ENCODE peak calls at places on chromosome 14, in nine cellular contexts. X, P, U, Y, A, D, C, K and V are unnamed samples.
A peak's percentile ranks its signal among the peaks of the same experiment; 100 is the strongest.

GRCh38 chr14:56002876-56003625 is 115.2 kb upstream of the PELI2 start:
- DNase-seq in X (no peak), P (no peak), U (no peak), Y (no peak), A (no peak), D (no peak), C (peak; percentile 29), K (peak; percentile 27), V (no peak)

GRCh38 chr14:101222362-101223090 is 319.0 kb upstream of the RTL1 start:
- DNase-seq in X (no peak), P (no peak), U (no peak), Y (no peak), A (no peak), D (peak; percentile 66), C (peak; percentile 36), K (peak; percentile 3), V (no peak)

GRCh38 chr14:63901434-63902085 is 48.8 kb downstream of the SYNE2 start:
- DNase-seq in X (peak; percentile 60), P (no peak), U (peak; percentile 91), Y (no peak), A (no peak), D (no peak), C (no peak), K (no peak), V (peak; percentile 90)

GRCh38 chr14:87231336-87232026 is 761.5 kb downstream of the GALC start:
- DNase-seq in X (no peak), P (no peak), U (no peak), Y (no peak), A (no peak), D (no peak), C (no peak), K (no peak), V (peak; percentile 50)

GRCh38 chr14:91453744-91454143 is 36.1 kb upstream of the CCDC88C start:
- DNase-seq in X (no peak), P (no peak), U (no peak), Y (no peak), A (no peak), D (no peak), C (no peak), K (no peak), V (no peak)

GRCh38 chr14:88170333-88170732 is 152.7 kb downstream of the KCNK10 start:
- DNase-seq in X (no peak), P (no peak), U (no peak), Y (no peak), A (no peak), D (no peak), C (no peak), K (no peak), V (no peak)

GRCh38 chr14:94571950-94572349 is 9.3 kb upstream of the SERPINA5 start:
- DNase-seq in X (peak; percentile 23), P (no peak), U (peak; percentile 52), Y (no peak), A (no peak), D (no peak), C (no peak), K (no peak), V (peak; percentile 14)

GRCh38 chr14:53715390-53715730 is 241.3 kb downstream of the BMP4 start:
- DNase-seq in X (peak; percentile 28), P (no peak), U (peak; percentile 69), Y (no peak), A (no peak), D (no peak), C (no peak), K (no peak), V (peak; percentile 70)

GRCh38 chr14:72516936-72517408 is 376.9 kb downstream of the DPF3 start:
- DNase-seq in X (peak; percentile 91), P (peak; percentile 57), U (peak; percentile 87), Y (no peak), A (peak; percentile 72), D (peak; percentile 85), C (peak; percentile 78), K (peak; percentile 70), V (peak; percentile 77)

GRCh38 chr14:93655078-93655750 is 133.1 kb downstream of the PRIMA1 start:
- DNase-seq in X (peak; percentile 35), P (no peak), U (peak; percentile 65), Y (no peak), A (peak; percentile 49), D (no peak), C (peak; percentile 94), K (no peak), V (peak; percentile 44)

GRCh38 chr14:50055461-50056228 is 60.7 kb downstream of the VCPKMT start:
- DNase-seq in X (no peak), P (no peak), U (no peak), Y (no peak), A (no peak), D (no peak), C (peak; percentile 10), K (no peak), V (no peak)

GRCh38 chr14:50057331-50057730 is 59.0 kb downstream of the VCPKMT start:
- DNase-seq in X (no peak), P (no peak), U (no peak), Y (no peak), A (no peak), D (no peak), C (no peak), K (no peak), V (no peak)

GRCh38 chr14:50058112-50058511 is 58.3 kb downstream of the VCPKMT start:
- DNase-seq in X (no peak), P (no peak), U (no peak), Y (no peak), A (no peak), D (no peak), C (no peak), K (no peak), V (no peak)

GRCh38 chr14:50053935-50054334 is 62.4 kb downstream of the VCPKMT start:
- DNase-seq in X (no peak), P (no peak), U (no peak), Y (no peak), A (no peak), D (no peak), C (no peak), K (no peak), V (no peak)

GRCh38 chr14:50056457-50056856 is 59.9 kb downstream of the VCPKMT start:
- DNase-seq in X (no peak), P (no peak), U (no peak), Y (no peak), A (no peak), D (no peak), C (no peak), K (no peak), V (no peak)
- H3K4me1 ChIP-seq in X (peaks cover 18% of the 10 kb centered on the region), P (peaks cover 15% of the 10 kb centered on the region), U (no peaks in the 10 kb centered on the region), Y (peaks cover 21% of the 10 kb centered on the region), A (peaks cover 18% of the 10 kb centered on the region), D (peaks cover 7% of the 10 kb centered on the region), C (no peaks in the 10 kb centered on the region), K (peaks cover 23% of the 10 kb centered on the region), V (peaks cover 13% of the 10 kb centered on the region)

GRCh38 chr14:31978423-31978822 is 98.7 kb upstream of the ARHGAP5 start:
- DNase-seq in X (no peak), P (no peak), U (no peak), Y (no peak), A (no peak), D (no peak), C (no peak), K (no peak), V (no peak)
- H3K4me1 ChIP-seq in X (no peaks in the 10 kb centered on the region), P (no peaks in the 10 kb centered on the region), U (no peaks in the 10 kb centered on the region), Y (no peaks in the 10 kb centered on the region), A (no peaks in the 10 kb centered on the region), D (no peaks in the 10 kb centered on the region), C (no peaks in the 10 kb centered on the region), K (no peaks in the 10 kb centered on the region), V (no peaks in the 10 kb centered on the region)

GRCh38 chr14:59243174-59243573 is 54.7 kb downstream of the DAAM1 start:
- DNase-seq in X (no peak), P (no peak), U (no peak), Y (no peak), A (no peak), D (no peak), C (no peak), K (no peak), V (no peak)

GRCh38 chr14:59238242-59238641 is 49.8 kb downstream of the DAAM1 start:
- DNase-seq in X (no peak), P (no peak), U (no peak), Y (no peak), A (no peak), D (no peak), C (no peak), K (no peak), V (no peak)

GRCh38 chr14:59236195-59236594 is 47.7 kb downstream of the DAAM1 start:
- DNase-seq in X (no peak), P (no peak), U (no peak), Y (no peak), A (no peak), D (no peak), C (no peak), K (no peak), V (no peak)

GRCh38 chr14:59240356-59240755 is 51.9 kb downstream of the DAAM1 start:
- DNase-seq in X (no peak), P (no peak), U (no peak), Y (no peak), A (no peak), D (no peak), C (no peak), K (no peak), V (no peak)

GRCh38 chr14:59239030-59239429 is 50.6 kb downstream of the DAAM1 start:
- DNase-seq in X (no peak), P (no peak), U (no peak), Y (no peak), A (no peak), D (no peak), C (no peak), K (no peak), V (no peak)
- H3K4me1 ChIP-seq in X (no peaks in the 10 kb centered on the region), P (no peaks in the 10 kb centered on the region), U (peaks cover 19% of the 10 kb centered on the region), Y (peaks cover 5% of the 10 kb centered on the region), A (no peaks in the 10 kb centered on the region), D (peaks cover 5% of the 10 kb centered on the region), C (peaks cover 16% of the 10 kb centered on the region), K (no peaks in the 10 kb centered on the region), V (no peaks in the 10 kb centered on the region)

GRCh38 chr14:22792158-22792557 is 23.1 kb downstream of the SLC7A7 start:
- DNase-seq in X (no peak), P (no peak), U (no peak), Y (no peak), A (no peak), D (no peak), C (no peak), K (no peak), V (no peak)

GRCh38 chr14:22796087-22796707 is 19.0 kb downstream of the SLC7A7 start:
- DNase-seq in X (no peak), P (no peak), U (no peak), Y (no peak), A (no peak), D (no peak), C (no peak), K (no peak), V (no peak)

GRCh38 chr14:22797017-22797917 is 18.0 kb downstream of the SLC7A7 start:
- DNase-seq in X (no peak), P (no peak), U (no peak), Y (no peak), A (no peak), D (no peak), C (no peak), K (no peak), V (no peak)

GRCh38 chr14:22793976-22794375 is 21.3 kb downstream of the SLC7A7 start:
- DNase-seq in X (no peak), P (no peak), U (no peak), Y (no peak), A (no peak), D (no peak), C (no peak), K (no peak), V (no peak)

DNA sequence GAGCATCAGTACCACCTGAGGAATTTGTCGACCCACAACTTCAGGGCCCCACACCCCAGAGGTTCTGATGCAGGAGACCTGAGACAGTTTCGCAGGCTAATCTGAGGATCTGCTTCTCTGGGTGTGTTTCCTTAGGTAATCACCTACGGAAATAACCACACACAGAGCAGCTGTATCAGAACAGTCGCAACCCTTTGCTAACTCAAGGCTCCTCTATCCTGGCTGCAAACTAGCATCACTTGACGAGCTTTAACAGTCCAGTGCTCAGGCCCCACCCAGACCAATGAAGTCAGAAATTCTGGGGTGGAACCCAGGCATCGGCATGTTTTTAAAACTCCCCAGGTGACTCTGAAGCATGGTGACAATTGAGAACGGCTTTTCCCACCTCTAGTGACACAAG is 20.7 kb downstream of the SLC7A7 start:
- DNase-seq in X (no peak), P (no peak), U (no peak), Y (no peak), A (no peak), D (no peak), C (no peak), K (no peak), V (no peak)
- H3K4me1 ChIP-seq in X (no peaks in the 10 kb centered on the region), P (no peaks in the 10 kb centered on the region), U (peaks cover 3% of the 10 kb centered on the region), Y (peaks cover 9% of the 10 kb centered on the region), A (peaks cover 2% of the 10 kb centered on the region), D (no peaks in the 10 kb centered on the region), C (no peaks in the 10 kb centered on the region), K (no peaks in the 10 kb centered on the region), V (no peaks in the 10 kb centered on the region)